ENCODE peak calls at places on chromosomes 3 and 15, in five cellular contexts. E, Y, U, I and P are unnamed samples.

GRCh38 chr3:138964264-138964663 is 17.2 kb downstream of the FOXL2NB start:
- DNase-seq in E (no peak), Y (no peak), U (no peak), I (no peak), P (no peak)

GRCh38 chr3:10706156-10707088 is 109.6 kb upstream of the SLC6A11 start:
- DNase-seq in E (no peak), Y (no peak), U (no peak), I (no peak), P (no peak)

GRCh38 chr15:82093774-82094211 is 48.0 kb upstream of the MEX3B start:
- DNase-seq in E (no peak), Y (no peak), U (no peak), I (no peak), P (peak)

GRCh38 chr3:181326637-181327223 is 337.2 kb upstream of the DNAJC19 start:
- DNase-seq in E (no peak), Y (no peak), U (peak), I (peak), P (peak)

GRCh38 chr3:85576091-85576690 is 617.4 kb downstream of the CADM2 start:
- DNase-seq in E (no peak), Y (no peak), U (peak), I (peak), P (peak)

GRCh38 chr3:65425880-65426279 is 612.8 kb downstream of the MAGI1 start:
- DNase-seq in E (no peak), Y (no peak), U (peak), I (no peak), P (no peak)

GRCh38 chr3:66279168-66279567 is 58.4 kb downstream of the SLC25A26 start:
- DNase-seq in E (no peak), Y (no peak), U (no peak), I (no peak), P (no peak)

GRCh38 chr3:15578272-15578671 is 23.1 kb downstream of the HACL1 start:
- DNase-seq in E (no peak), Y (no peak), U (no peak), I (no peak), P (no peak)

GRCh38 chr3:66014641-66015040 is 24.1 kb downstream of the MAGI1 start:
- DNase-seq in E (no peak), Y (no peak), U (no peak), I (no peak), P (no peak)

GRCh38 chr15:66095871-66096710 is 157.5 kb downstream of the MEGF11 start:
- DNase-seq in E (no peak), Y (no peak), U (no peak), I (no peak), P (no peak)

GRCh38 chr3:114666613-114667012 is 372.8 kb downstream of the TIGIT start:
- DNase-seq in E (no peak), Y (no peak), U (no peak), I (no peak), P (no peak)

GRCh38 chr3:50675179-50676030 is 678 bp downstream of the DOCK3 start:
- DNase-seq in E (peak), Y (peak), U (peak), I (peak), P (no peak)

GRCh38 chr3:61682671-61683408 is 121.5 kb downstream of the PTPRG start:
- DNase-seq in E (no peak), Y (no peak), U (no peak), I (no peak), P (peak)

GRCh38 chr3:13419356-13420050 is 619 bp downstream of the NUP210 start:
- DNase-seq in E (peak), Y (peak), U (peak), I (peak), P (no peak)

GRCh38 chr3:86978111-86978528 is 12.8 kb downstream of the VGLL3 start:
- DNase-seq in E (no peak), Y (no peak), U (no peak), I (no peak), P (no peak)

GRCh38 chr15:22956257-22956979 is 23.8 kb downstream of the CYFIP1 start:
- DNase-seq in E (no peak), Y (no peak), U (no peak), I (peak), P (no peak)

GRCh38 chr15:52486003-52486996 is 42.4 kb downstream of the MYO5A start:
- DNase-seq in E (no peak), Y (no peak), U (no peak), I (peak), P (peak)

GRCh38 chr15:101250331-101250730 is 1.5 kb downstream of the CHSY1 start:
- DNase-seq in E (no peak), Y (no peak), U (no peak), I (no peak), P (peak)